ENCODE peak calls at places on chromosomes 1 and 21, in nine cellular contexts. G, U, X, Y, C, F, W, A and B are unnamed samples. For H4K20me1, the result is how much of the 10 kb centered on the place peaks cover.

GRCh38 chr1:90922996-90923395 is 98.8 kb downstream of the ZNF644 start:
- DNase-seq in G (no peak), U (no peak), X (no peak), Y (no peak), C (no peak), F (no peak), W (no peak), A (no peak), B (no peak)

GRCh38 chr1:66207484-66207883 is 326.5 kb upstream of the SGIP1 start:
- DNase-seq in G (no peak), U (peak), X (no peak), Y (no peak), C (peak), F (no peak), W (no peak), A (no peak), B (no peak)

GRCh38 chr1:35555601-35556477 is 1.4 kb downstream of the KIAA0319L start:
- DNase-seq in G (no peak), U (peak), X (no peak), Y (no peak), C (peak), F (peak), W (no peak), A (no peak), B (no peak)

GRCh38 chr1:54342764-54343687 is 63.2 kb downstream of the SSBP3 start:
- DNase-seq in G (no peak), U (no peak), X (no peak), Y (no peak), C (no peak), F (no peak), W (no peak), A (no peak), B (no peak)

GRCh38 chr1:60055336-60055735 is 18.2 kb downstream of the C1orf87 start:
- DNase-seq in G (no peak), U (peak), X (no peak), Y (no peak), C (peak), F (no peak), W (no peak), A (no peak), B (no peak)

GRCh38 chr1:56958526-56958925 is 7.3 kb downstream of the C8B start:
- DNase-seq in G (no peak), U (no peak), X (no peak), Y (no peak), C (peak), F (peak), W (peak), A (no peak), B (peak)

GRCh38 chr1:181538836-181539235 is 55.5 kb downstream of the CACNA1E start:
- DNase-seq in G (no peak), U (no peak), X (no peak), Y (no peak), C (no peak), F (no peak), W (no peak), A (no peak), B (no peak)

GRCh38 chr1:231139125-231139649 is 22.7 kb upstream of the TRIM67 start:
- DNase-seq in G (no peak), U (peak), X (no peak), Y (peak), C (peak), F (peak), W (no peak), A (no peak), B (no peak)

GRCh38 chr1:31790641-31791091 is 25.2 kb downstream of the SPOCD1 start:
- DNase-seq in G (no peak), U (no peak), X (no peak), Y (no peak), C (no peak), F (no peak), W (no peak), A (no peak), B (no peak)

GRCh38 chr1:198359024-198359653 is 181.3 kb downstream of the ATP6V1G3 start:
- DNase-seq in G (peak), U (peak), X (peak), Y (peak), C (peak), F (peak), W (no peak), A (peak), B (no peak)

GRCh38 chr1:89942825-89943658 is 51.9 kb upstream of the ZNF326 start:
- DNase-seq in G (no peak), U (peak), X (no peak), Y (no peak), C (peak), F (peak), W (peak), A (no peak), B (no peak)

GRCh38 chr1:234750922-234751595 is 141.1 kb upstream of the IRF2BP2 start:
- DNase-seq in G (no peak), U (no peak), X (no peak), Y (no peak), C (no peak), F (peak), W (no peak), A (no peak), B (peak)

GRCh38 chr1:51989582-51990477 is 670 bp downstream of the RAB3B start:
- DNase-seq in G (no peak), U (no peak), X (peak), Y (no peak), C (peak), F (no peak), W (no peak), A (no peak), B (peak)

GRCh38 chr1:3587133-3587733 is 24.1 kb downstream of the MEGF6 start:
- DNase-seq in G (no peak), U (peak), X (no peak), Y (no peak), C (no peak), F (peak), W (no peak), A (no peak), B (no peak)

GRCh38 chr1:187038789-187039188 is 210.0 kb downstream of the PLA2G4A start:
- DNase-seq in G (no peak), U (peak), X (no peak), Y (peak), C (peak), F (peak), W (no peak), A (peak), B (no peak)

GRCh38 chr1:219188331-219188803 is 14.7 kb downstream of the LYPLAL1 start:
- DNase-seq in G (no peak), U (no peak), X (no peak), Y (no peak), C (no peak), F (no peak), W (no peak), A (no peak), B (no peak)

GRCh38 chr1:184028854-184029623 is 8.5 kb downstream of the COLGALT2 start:
- DNase-seq in G (no peak), U (no peak), X (no peak), Y (no peak), C (peak), F (peak), W (peak), A (no peak), B (no peak)

GRCh38 chr1:21361506-21361905 is 71.2 kb upstream of the ECE1 start:
- DNase-seq in G (no peak), U (no peak), X (no peak), Y (no peak), C (peak), F (no peak), W (no peak), A (no peak), B (no peak)
- H2AFZ ChIP-seq in G (no peak), U (no peak), X (peak), Y (no peak), C (peak), F (no peak), W (peak), A (no peak), B (no peak)

DNA sequence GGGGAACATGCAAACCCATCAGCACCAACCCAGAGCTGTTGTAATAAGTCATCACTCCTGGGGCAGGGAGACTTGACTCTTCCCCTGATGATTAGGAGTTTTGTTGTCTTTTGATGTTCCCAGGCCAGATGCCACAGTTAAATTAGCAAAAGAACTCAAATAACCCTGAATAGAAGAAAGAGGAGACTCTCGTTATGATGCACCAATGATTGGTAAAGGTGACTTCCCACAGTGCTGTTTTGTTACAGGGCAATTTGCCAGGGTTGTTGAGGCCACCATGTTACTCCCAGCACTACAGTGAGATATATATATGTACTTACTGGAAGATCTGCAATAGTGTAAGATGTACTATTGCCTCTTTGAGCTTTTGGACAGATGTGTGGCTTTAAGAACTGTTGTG is 24.3 kb upstream of the RCAN1 start:
- DNase-seq in G (no peak), U (no peak), X (no peak), Y (no peak), C (no peak), F (no peak), W (no peak), A (no peak), B (no peak)
- TF ChIP-seq EZH2phosphoT487 in G (no peak), U (no peak), X (no peak), Y (no peak), C (no peak), F (no peak), W (no peak), A (no peak), B (no peak)

DNA sequence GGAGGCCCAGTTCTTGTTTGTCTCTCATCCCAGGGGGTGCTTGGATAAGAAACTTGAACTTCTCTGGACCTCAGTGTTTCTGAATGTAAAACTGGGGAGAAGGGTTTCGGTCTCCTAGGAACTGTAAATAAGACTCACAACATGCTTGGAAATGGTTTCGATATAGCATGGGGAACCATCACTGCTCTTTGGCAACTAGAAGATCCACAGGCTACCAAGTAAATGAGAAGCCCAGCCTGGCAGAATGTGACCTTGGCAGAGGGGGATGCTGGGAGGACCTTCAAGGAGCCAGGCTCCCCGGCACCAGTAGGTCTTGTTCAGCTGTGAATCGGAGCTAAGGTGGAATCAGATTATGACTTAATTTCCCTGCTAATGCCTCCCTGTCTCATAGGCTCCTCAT is 3.7 kb downstream of the ARL8A start:
- DNase-seq in G (no peak), U (no peak), X (no peak), Y (no peak), C (no peak), F (no peak), W (no peak), A (no peak), B (no peak)
- H4K20me1 ChIP-seq in G (under half), U (under half), X (under half), Y (under half), C (under half), F (half or more), W (half or more), A (under half), B (under half)

GRCh38 chr1:53254011-53254640 is 15.8 kb upstream of the MAGOH start:
- DNase-seq in G (no peak), U (no peak), X (no peak), Y (no peak), C (peak), F (peak), W (no peak), A (no peak), B (no peak)
- H2AFZ ChIP-seq in G (no peak), U (no peak), X (no peak), Y (no peak), C (peak), F (no peak), W (no peak), A (no peak), B (no peak)

DNA sequence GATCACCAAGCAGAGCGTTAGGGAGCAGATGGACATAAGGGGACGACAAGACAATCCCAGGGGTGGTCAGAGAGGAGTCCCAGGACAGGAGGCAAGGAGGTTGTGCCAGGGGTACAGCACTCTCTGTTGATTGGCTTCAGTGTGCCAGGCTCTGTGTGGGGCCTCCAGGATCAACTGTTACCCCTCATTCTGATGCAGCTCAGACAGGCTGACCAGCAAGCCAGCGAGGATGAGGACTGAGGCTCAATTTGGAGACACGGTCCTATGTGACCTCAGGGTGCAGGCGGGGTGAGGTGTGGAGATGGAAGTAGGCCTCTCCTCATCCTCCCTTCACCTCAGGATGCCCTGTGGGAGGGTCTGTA is 4.0 kb downstream of the HYI start:
- DNase-seq in G (no peak), U (no peak), X (no peak), Y (no peak), C (no peak), F (no peak), W (no peak), A (no peak), B (no peak)
- TF ChIP-seq EZH2phosphoT487 in G (no peak), U (no peak), X (no peak), Y (no peak), C (no peak), F (no peak), W (no peak), A (no peak), B (no peak)